ENCODE peak calls at places on chromosome 1, in six cellular contexts. N, H, T, M, K and G are unnamed samples.

GRCh38 chr1:7770939-7771672 is at the start of gene VAMP3:
- DNase-seq in M (peak), H (peak), K (no peak), N (peak), T (peak), G (peak)

GRCh38 chr1:66493731-66494130 is 40.2 kb upstream of the SGIP1 start:
- DNase-seq in H (no peak), M (no peak), T (no peak), N (no peak), K (no peak), G (peak)

GRCh38 chr1:76209238-76209637 is 134.7 kb downstream of the ST6GALNAC3 start:
- DNase-seq in M (no peak), H (no peak), N (no peak), T (no peak), K (no peak), G (no peak)

GRCh38 chr1:153816283-153816904 is 41.2 kb downstream of the SLC27A3 start:
- DNase-seq in M (no peak), H (no peak), N (no peak), K (no peak), T (no peak), G (no peak)

GRCh38 chr1:100924212-100924611 is 28.3 kb downstream of the SLC30A7 start:
- DNase-seq in T (peak), K (no peak), M (no peak), N (no peak), H (no peak), G (peak)

GRCh38 chr1:28506907-28507246 is 1.0 kb downstream of the RCC1 start:
- DNase-seq in H (no peak), N (peak), K (no peak), M (no peak), T (peak), G (no peak)

GRCh38 chr1:184614667-184615066 is 140.0 kb downstream of the EDEM3 start:
- DNase-seq in M (no peak), T (no peak), N (no peak), K (no peak), H (no peak), G (no peak)

GRCh38 chr1:27591622-27592021 is 12.3 kb downstream of the AHDC1 start:
- DNase-seq in M (no peak), N (no peak), T (no peak), K (no peak), H (no peak), G (peak)

GRCh38 chr1:39501666-39502065 is 10.2 kb downstream of the BMP8A start:
- DNase-seq in T (peak), N (no peak), K (peak), M (no peak), H (no peak), G (peak)

GRCh38 chr1:31575373-31576140 is 758 bp upstream of the TINAGL1 start:
- DNase-seq in M (no peak), T (no peak), H (peak), K (no peak), N (no peak), G (no peak)

GRCh38 chr1:225921734-225922709 is 2.0 kb downstream of the PYCR2 start:
- DNase-seq in H (no peak), M (no peak), K (no peak), T (peak), N (no peak), G (no peak)

GRCh38 chr1:117683571-117684285 is 77.9 kb downstream of the TENT5C start:
- DNase-seq in N (no peak), T (peak), M (no peak), K (no peak), H (no peak), G (no peak)

GRCh38 chr1:212155219-212155618 is 119.7 kb downstream of the DTL start:
- DNase-seq in T (no peak), K (no peak), H (no peak), N (no peak), M (no peak), G (no peak)

GRCh38 chr1:22573237-22573636 is 9.9 kb downstream of the EPHA8 start:
- DNase-seq in M (no peak), N (no peak), H (no peak), K (no peak), T (no peak), G (no peak)

GRCh38 chr1:150971583-150972416 is 2.8 kb downstream of the CERS2 start:
- DNase-seq in M (no peak), T (no peak), K (no peak), H (peak), N (peak), G (peak)

GRCh38 chr1:51297401-51298321 is 32.7 kb downstream of the TTC39A start:
- DNase-seq in M (no peak), T (no peak), H (no peak), N (no peak), K (no peak), G (no peak)

GRCh38 chr1:25456502-25456901 is 25.8 kb downstream of the MACO1 start:
- DNase-seq in H (no peak), N (no peak), K (no peak), T (no peak), M (no peak), G (no peak)

GRCh38 chr1:195096051-195096521 is 1512.2 kb downstream of the KCNT2 start:
- DNase-seq in H (peak), M (no peak), T (no peak), N (no peak), K (no peak), G (no peak)

GRCh38 chr1:220084460-220084859 is 5.1 kb downstream of the BPNT1 start:
- DNase-seq in N (no peak), M (no peak), H (no peak), K (no peak), T (no peak), G (no peak)

GRCh38 chr1:36675931-36676562 is 193.3 kb upstream of the CSF3R start:
- DNase-seq in N (no peak), H (no peak), M (no peak), T (no peak), K (no peak), G (no peak)

GRCh38 chr1:152932170-152932811 is 14.7 kb upstream of the SPRR5 start:
- DNase-seq in T (no peak), M (no peak), K (no peak), N (no peak), H (no peak), G (no peak)

GRCh38 chr1:156413310-156414246 is 44.6 kb downstream of the RHBG start:
- DNase-seq in K (no peak), N (no peak), M (no peak), T (no peak), H (no peak), G (no peak)

GRCh38 chr1:246795906-246796694 is 71.9 kb downstream of the SCCPDH start:
- DNase-seq in M (no peak), H (no peak), K (no peak), N (no peak), T (no peak), G (no peak)

GRCh38 chr1:83819436-83819835 is 179.5 kb downstream of the TTLL7 start:
- DNase-seq in M (no peak), H (no peak), K (no peak), T (no peak), N (no peak), G (no peak)